ENCODE peak calls at places on chromosomes 4 and X, in nine cellular contexts. H, J, P, G, I, O, V, N and L are unnamed samples.

GRCh38 chr4:915595-915994 is 16.5 kb downstream of the GAK start:
- DNase-seq in I (no peak), P (no peak), G (no peak), H (peak; percentile 24), O (no peak), V (no peak), N (no peak), J (no peak), L (no peak)

GRCh38 chr4:73446336-73446938 is 10.4 kb downstream of the AFP start:
- DNase-seq in O (no peak), N (no peak), P (peak; percentile 19), V (no peak), I (no peak), J (peak; percentile 20), G (no peak), H (peak; percentile 30), L (no peak)

GRCh38 chrX:135892781-135893180 is 463 bp downstream of the CT45A10 start:
- DNase-seq in O (no peak), N (no peak), P (no peak), I (no peak), G (no peak), V (no peak), H (no peak), J (no peak), L (no peak)

GRCh38 chr4:171676555-171677215 is 136.5 kb upstream of the GALNTL6 start:
- DNase-seq in N (no peak), G (peak; percentile 2), V (no peak), J (no peak), P (no peak), I (no peak), H (no peak), O (no peak), L (no peak)

GRCh38 chr4:23878912-23879732 is 10.7 kb downstream of the PPARGC1A start:
- DNase-seq in J (no peak), N (no peak), H (no peak), P (no peak), O (no peak), I (no peak), G (no peak), V (no peak), L (no peak)

GRCh38 chrX:49225858-49226257 is 7.3 kb downstream of the CACNA1F start:
- DNase-seq in N (no peak), P (no peak), J (no peak), I (no peak), V (no peak), H (no peak), G (no peak), O (no peak), L (no peak)

GRCh38 chr4:41178372-41179085 is 35.8 kb downstream of the APBB2 start:
- DNase-seq in P (no peak), N (no peak), V (no peak), H (no peak), I (no peak), G (no peak), J (no peak), O (no peak), L (no peak)

GRCh38 chrX:49053223-49054072 is 5.4 kb upstream of the CCDC120 start:
- DNase-seq in G (peak; percentile 60), P (no peak), J (peak; percentile 73), O (peak; percentile 59), I (no peak), N (peak; percentile 27), H (peak; percentile 63), V (no peak), L (no peak)

GRCh38 chr4:41269682-41270081 is 13.0 kb downstream of the UCHL1 start:
- DNase-seq in O (no peak), I (no peak), V (no peak), N (no peak), G (no peak), P (no peak), H (no peak), J (no peak), L (no peak)